ENCODE peak calls at places on chromosomes 16 and 17, in six cellular contexts. P is body of pancreas, K is NCI-H345, A is hypothalamus, Z is T-helper 2 cell, M is non-pigmented ciliary epithelial cell. R is an unnamed sample.
A peak's percentile ranks its signal among the peaks of the same experiment; 100 is the strongest.

GRCh38 chr16:3945751-3946603 is 65.5 kb upstream of the CREBBP start:
- DNase-seq in P (peak; percentile 47), K (no peak), A (no peak), Z (no peak), M (peak; percentile 97), R (no peak)

GRCh38 chr17:8965394-8966168 is at the start of gene PIK3R5:
- DNase-seq in P (peak; percentile 72), K (peak; percentile 50), A (no peak), Z (peak; percentile 77), M (no peak), R (peak; percentile 37)

GRCh38 chr17:75565618-75566017 is 22.0 kb upstream of the MYO15B start:
- DNase-seq in P (no peak), K (no peak), A (no peak), Z (no peak), M (no peak), R (no peak)

GRCh38 chr17:332023-332422 is 20.6 kb downstream of the RPH3AL start:
- DNase-seq in P (peak; percentile 46), K (no peak), A (no peak), Z (no peak), M (no peak), R (no peak)

GRCh38 chr16:86880316-86881117 is 302.2 kb downstream of the FOXL1 start:
- DNase-seq in P (no peak), K (no peak), A (no peak), Z (no peak), M (no peak), R (no peak)

GRCh38 chr17:54967621-54968258 is 714 bp downstream of the COX11 start:
- DNase-seq in P (peak; percentile 29), K (peak; percentile 16), A (no peak), Z (no peak), M (no peak), R (peak; percentile 24)

GRCh38 chr16:9647981-9648701 is 534.1 kb downstream of the GRIN2A start:
- DNase-seq in P (peak; percentile 23), K (no peak), A (no peak), Z (no peak), M (no peak), R (no peak)

GRCh38 chr17:67441052-67441738 is 64.1 kb downstream of the PITPNC1 start:
- DNase-seq in P (peak; percentile 5), K (no peak), A (no peak), Z (peak; percentile 55), M (peak; percentile 32), R (no peak)

GRCh38 chr17:64129515-64129764 is 504 bp downstream of the ERN1 start:
- DNase-seq in P (no peak), K (no peak), A (no peak), Z (no peak), M (no peak), R (no peak)

GRCh38 chr17:56185905-56186783 is 32.9 kb downstream of the ANKFN1 start:
- DNase-seq in P (no peak), K (no peak), A (no peak), Z (no peak), M (peak; percentile 41), R (no peak)

GRCh38 chr17:33169580-33170285 is 123.4 kb downstream of the ASIC2 start:
- DNase-seq in P (no peak), K (no peak), A (no peak), Z (no peak), M (peak; percentile 3), R (no peak)

GRCh38 chr17:34153988-34154387 is 101.1 kb upstream of the CCL2 start:
- DNase-seq in P (no peak), K (no peak), A (no peak), Z (no peak), M (no peak), R (no peak)

GRCh38 chr17:46869296-46869695 is 17.9 kb downstream of the WNT9B start:
- DNase-seq in P (no peak), K (no peak), A (no peak), Z (no peak), M (no peak), R (no peak)

GRCh38 chr17:75864448-75864871 is 9.3 kb upstream of the WBP2 start:
- DNase-seq in P (peak; percentile 31), K (peak; percentile 29), A (no peak), Z (no peak), M (no peak), R (no peak)

GRCh38 chr17:45136846-45137560 is 1.5 kb downstream of the ACBD4 start:
- DNase-seq in P (no peak), K (no peak), A (no peak), Z (no peak), M (no peak), R (no peak)

GRCh38 chr17:60148300-60148838 is 1.4 kb upstream of the CA4 start:
- DNase-seq in P (no peak), K (peak; percentile 25), A (no peak), Z (no peak), M (no peak), R (no peak)

GRCh38 chr16:28092721-28093382 is 29.3 kb upstream of the GSG1L start:
- DNase-seq in P (no peak), K (no peak), A (no peak), Z (no peak), M (no peak), R (no peak)

GRCh38 chr17:74532115-74532514 is 840 bp upstream of the CD300LB start:
- DNase-seq in P (peak; percentile 19), K (no peak), A (no peak), Z (no peak), M (no peak), R (peak; percentile 51)

GRCh38 chr17:78425429-78425828 is 47.0 kb downstream of the PGS1 start:
- DNase-seq in P (no peak), K (no peak), A (no peak), Z (no peak), M (no peak), R (no peak)

GRCh38 chr17:80008383-80008840 is 27.3 kb downstream of the TBC1D16 start:
- DNase-seq in P (peak; percentile 94), K (peak; percentile 99), A (peak; percentile 30), Z (peak; percentile 65), M (no peak), R (peak; percentile 95)

GRCh38 chr17:47213540-47213939 is 4.4 kb downstream of the MYL4 start:
- DNase-seq in P (no peak), K (no peak), A (no peak), Z (no peak), M (no peak), R (no peak)

GRCh38 chr17:54404259-54404658 is 496.4 kb upstream of the TOM1L1 start:
- DNase-seq in P (no peak), K (no peak), A (no peak), Z (no peak), M (no peak), R (no peak)

GRCh38 chr17:32755045-32755805 is 121.7 kb downstream of the MYO1D start:
- DNase-seq in P (no peak), K (no peak), A (peak; percentile 10), Z (no peak), M (peak; percentile 61), R (peak; percentile 79)

GRCh38 chr17:47811709-47812108 is 9.9 kb downstream of the OSBPL7 start:
- DNase-seq in P (no peak), K (no peak), A (no peak), Z (no peak), M (no peak), R (no peak)

GRCh38 chr16:85864965-85865364 is 34.0 kb upstream of the IRF8 start:
- DNase-seq in P (no peak), K (no peak), A (no peak), Z (no peak), M (no peak), R (no peak)

GRCh38 chr16:963913-964695 is 6.7 kb downstream of the LMF1 start:
- DNase-seq in P (no peak), K (no peak), A (no peak), Z (no peak), M (no peak), R (no peak)

GRCh38 chr17:37743612-37743874 is 1.3 kb downstream of the HNF1B start:
- DNase-seq in P (peak; percentile 75), K (no peak), A (no peak), Z (no peak), M (no peak), R (no peak)

GRCh38 chr17:7515912-7516610 is 31.9 kb downstream of the POLR2A start:
- DNase-seq in P (no peak), K (no peak), A (no peak), Z (no peak), M (no peak), R (no peak)